ENCODE peak calls at places on chromosomes 4 and X, in six cellular contexts. One of them, this sample, is unnamed.
A peak's percentile ranks its signal among the peaks of the same experiment; 100 is the strongest.

GRCh38 chrX:124217289-124218251 is 114.9 kb upstream of the TEX13D start:
- DNase-seq in stomach: no peak
- DNase-seq in heart right ventricle: no peak
- DNase-seq in AML-193: peak; percentile 40
- DNase-seq in GM19239: peak; percentile 15
- DNase-seq in HS-27A: no peak
- DNase-seq in this sample: no peak

GRCh38 chr4:164215113-164215741 is 538.7 kb upstream of the SMIM31 start:
- DNase-seq in GM19239: no peak
- DNase-seq in stomach: no peak
- DNase-seq in AML-193: no peak
- DNase-seq in HS-27A: no peak
- DNase-seq in heart right ventricle: no peak
- DNase-seq in this sample: no peak

GRCh38 chr4:41692717-41693345 is 55.7 kb downstream of the PHOX2B start:
- DNase-seq in HS-27A: no peak
- DNase-seq in AML-193: peak; percentile 50
- DNase-seq in heart right ventricle: peak; percentile 13
- DNase-seq in stomach: peak; percentile 56
- DNase-seq in GM19239: peak; percentile 24
- DNase-seq in this sample: no peak

GRCh38 chr4:172997851-172998250 is 170.8 kb upstream of the GALNT7 start:
- DNase-seq in AML-193: no peak
- DNase-seq in stomach: no peak
- DNase-seq in GM19239: no peak
- DNase-seq in heart right ventricle: no peak
- DNase-seq in HS-27A: no peak
- DNase-seq in this sample: no peak

GRCh38 chr4:39036172-39036571 is 4.0 kb upstream of the TMEM156 start:
- DNase-seq in AML-193: no peak
- DNase-seq in stomach: no peak
- DNase-seq in GM19239: no peak
- DNase-seq in heart right ventricle: no peak
- DNase-seq in HS-27A: peak; percentile 77
- DNase-seq in this sample: no peak

GRCh38 chr4:102868153-102868781 is 525 bp upstream of the CISD2 start:
- DNase-seq in HS-27A: no peak
- DNase-seq in AML-193: no peak
- DNase-seq in stomach: no peak
- DNase-seq in heart right ventricle: no peak
- DNase-seq in GM19239: no peak
- DNase-seq in this sample: no peak

GRCh38 chr4:27318740-27319139 is 458.1 kb downstream of the STIM2 start:
- DNase-seq in HS-27A: no peak
- DNase-seq in stomach: no peak
- DNase-seq in GM19239: no peak
- DNase-seq in heart right ventricle: peak; percentile 6
- DNase-seq in AML-193: peak; percentile 32
- DNase-seq in this sample: no peak

GRCh38 chrX:37767438-37767837 is 12.4 kb upstream of the CYBB start:
- DNase-seq in HS-27A: no peak
- DNase-seq in AML-193: peak; percentile 54
- DNase-seq in GM19239: no peak
- DNase-seq in stomach: no peak
- DNase-seq in heart right ventricle: no peak
- DNase-seq in this sample: no peak

GRCh38 chr4:1376841-1377605 is 29.2 kb downstream of the NKX1-1 start:
- DNase-seq in stomach: no peak
- DNase-seq in heart right ventricle: no peak
- DNase-seq in HS-27A: no peak
- DNase-seq in GM19239: no peak
- DNase-seq in AML-193: no peak
- DNase-seq in this sample: no peak

GRCh38 chrX:151697537-151697936 is 2.3 kb downstream of the PRRG3 start:
- DNase-seq in AML-193: no peak
- DNase-seq in HS-27A: no peak
- DNase-seq in heart right ventricle: no peak
- DNase-seq in stomach: no peak
- DNase-seq in GM19239: no peak
- DNase-seq in this sample: peak; percentile 10

GRCh38 chr4:8656185-8656517 is 63.6 kb downstream of the CPZ start:
- DNase-seq in heart right ventricle: no peak
- DNase-seq in stomach: no peak
- DNase-seq in AML-193: no peak
- DNase-seq in GM19239: no peak
- DNase-seq in HS-27A: no peak
- DNase-seq in this sample: no peak

GRCh38 chr4:52664479-52664878 is 5.4 kb upstream of the USP46 start:
- DNase-seq in HS-27A: no peak
- DNase-seq in stomach: no peak
- DNase-seq in GM19239: no peak
- DNase-seq in AML-193: no peak
- DNase-seq in heart right ventricle: no peak
- DNase-seq in this sample: no peak

GRCh38 chr4:89184407-89184806 is 73.1 kb downstream of the TIGD2 start:
- DNase-seq in AML-193: no peak
- DNase-seq in heart right ventricle: no peak
- DNase-seq in GM19239: no peak
- DNase-seq in stomach: no peak
- DNase-seq in HS-27A: no peak
- DNase-seq in this sample: no peak

GRCh38 chr4:8594097-8595038 is 1.8 kb downstream of the CPZ start:
- DNase-seq in AML-193: peak; percentile 58
- DNase-seq in GM19239: peak; percentile 91
- DNase-seq in stomach: peak; percentile 58
- DNase-seq in HS-27A: peak; percentile 47
- DNase-seq in heart right ventricle: peak; percentile 64
- DNase-seq in this sample: peak; percentile 18

GRCh38 chr4:183182873-183183725 is 84.0 kb downstream of the WWC2 start:
- DNase-seq in stomach: no peak
- DNase-seq in AML-193: no peak
- DNase-seq in HS-27A: no peak
- DNase-seq in GM19239: no peak
- DNase-seq in heart right ventricle: peak; percentile 20
- DNase-seq in this sample: peak; percentile 84

GRCh38 chr4:182293836-182294235 is 50.6 kb downstream of the TENM3 start:
- DNase-seq in AML-193: no peak
- DNase-seq in stomach: no peak
- DNase-seq in HS-27A: no peak
- DNase-seq in GM19239: no peak
- DNase-seq in heart right ventricle: no peak
- DNase-seq in this sample: no peak

GRCh38 chrX:93673869-93674271 is at the start of gene FAM133A:
- DNase-seq in GM19239: no peak
- DNase-seq in HS-27A: no peak
- DNase-seq in heart right ventricle: peak; percentile 3
- DNase-seq in stomach: no peak
- DNase-seq in AML-193: no peak
- DNase-seq in this sample: peak; percentile 11

GRCh38 chr4:182141046-182141445 is 102.2 kb upstream of the TENM3 start:
- DNase-seq in GM19239: no peak
- DNase-seq in stomach: no peak
- DNase-seq in HS-27A: no peak
- DNase-seq in AML-193: no peak
- DNase-seq in heart right ventricle: no peak
- DNase-seq in this sample: no peak

GRCh38 chrX:54066841-54067240 is 22.6 kb upstream of the PHF8 start:
- DNase-seq in heart right ventricle: no peak
- DNase-seq in GM19239: no peak
- DNase-seq in stomach: no peak
- DNase-seq in AML-193: no peak
- DNase-seq in HS-27A: no peak
- DNase-seq in this sample: no peak

GRCh38 chr4:14218641-14219040 is 591.1 kb upstream of the BOD1L1 start:
- DNase-seq in heart right ventricle: peak; percentile 6
- DNase-seq in HS-27A: no peak
- DNase-seq in AML-193: no peak
- DNase-seq in GM19239: no peak
- DNase-seq in stomach: no peak
- DNase-seq in this sample: no peak

GRCh38 chr4:24557036-24558022 is 27.0 kb downstream of the DHX15 start:
- DNase-seq in HS-27A: no peak
- DNase-seq in GM19239: no peak
- DNase-seq in heart right ventricle: no peak
- DNase-seq in AML-193: no peak
- DNase-seq in stomach: no peak
- DNase-seq in this sample: no peak

GRCh38 chr4:77015390-77015789 is 60.4 kb downstream of the CCNI start:
- DNase-seq in heart right ventricle: no peak
- DNase-seq in AML-193: no peak
- DNase-seq in stomach: no peak
- DNase-seq in GM19239: no peak
- DNase-seq in HS-27A: no peak
- DNase-seq in this sample: no peak

GRCh38 chrX:68018248-68019203 is 414.8 kb downstream of the OPHN1 start:
- DNase-seq in HS-27A: peak; percentile 14
- DNase-seq in heart right ventricle: no peak
- DNase-seq in GM19239: no peak
- DNase-seq in stomach: no peak
- DNase-seq in AML-193: no peak
- DNase-seq in this sample: no peak

GRCh38 chr4:102311912-102312311 is 33.4 kb downstream of the SLC39A8 start:
- DNase-seq in AML-193: no peak
- DNase-seq in stomach: no peak
- DNase-seq in heart right ventricle: no peak
- DNase-seq in GM19239: no peak
- DNase-seq in HS-27A: no peak
- DNase-seq in this sample: no peak

GRCh38 chrX:112760697-112761096 is 79.9 kb downstream of the AMOT start:
- DNase-seq in heart right ventricle: no peak
- DNase-seq in AML-193: no peak
- DNase-seq in GM19239: peak; percentile 1
- DNase-seq in stomach: no peak
- DNase-seq in HS-27A: no peak
- DNase-seq in this sample: no peak

GRCh38 chr4:185282968-185283367 is 73.6 kb downstream of the SNX25 start:
- DNase-seq in GM19239: no peak
- DNase-seq in AML-193: no peak
- DNase-seq in HS-27A: no peak
- DNase-seq in heart right ventricle: no peak
- DNase-seq in stomach: no peak
- DNase-seq in this sample: no peak

GRCh38 chrX:20461576-20461975 is 194.9 kb upstream of the RPS6KA3 start:
- DNase-seq in GM19239: no peak
- DNase-seq in stomach: no peak
- DNase-seq in AML-193: no peak
- DNase-seq in heart right ventricle: no peak
- DNase-seq in HS-27A: no peak
- DNase-seq in this sample: no peak

GRCh38 chrX:71606536-71607216 is 11.6 kb downstream of the CXCR3 start:
- DNase-seq in stomach: no peak
- DNase-seq in HS-27A: no peak
- DNase-seq in heart right ventricle: no peak
- DNase-seq in AML-193: no peak
- DNase-seq in GM19239: no peak
- DNase-seq in this sample: no peak

This sample was measured in non-pigmented ciliary epithelial cell.